ENCODE peak calls at places on chromosomes 1 and 21, in nine cellular contexts. W is left lung; F is CD8-positive, alpha-beta T cell; Z is fibroblast of lung; P is prostate gland; J is endodermal cell; Q is DND-41; R is stomach; O is IMR-90. I is an unnamed sample. For H3K36me3, the result is how much of the 10 kb centered on the place peaks cover.

GRCh38 chr1:13585996-13586395 is 2.4 kb downstream of the PDPN start:
- DNase-seq in J (no peak), P (no peak), F (no peak), W (no peak), R (no peak), Z (no peak), O (no peak), Q (no peak), I (no peak)

GRCh38 chr1:162903246-162903645 is 42.3 kb upstream of the CCDC190 start:
- DNase-seq in Z (no peak), Q (no peak), F (no peak), W (no peak), R (no peak), O (no peak), P (no peak), J (no peak), I (no peak)

GRCh38 chr1:26786437-26787380 is 1.0 kb upstream of the PIGV start:
- DNase-seq in O (peak), Z (peak), Q (peak), F (no peak), J (peak), P (peak), R (peak), W (peak), I (peak)

GRCh38 chr1:168079761-168080160 is 57.0 kb downstream of the GPR161 start:
- DNase-seq in F (no peak), Z (no peak), O (peak), Q (no peak), J (no peak), W (no peak), P (no peak), R (no peak), I (no peak)

GRCh38 chr1:220579317-220579716 is 51.4 kb downstream of the MARK1 start:
- DNase-seq in F (no peak), O (no peak), P (no peak), W (no peak), Z (no peak), R (no peak), J (no peak), Q (no peak), I (no peak)

GRCh38 chr1:3984586-3984985 is 84.5 kb upstream of the C1orf174 start:
- DNase-seq in R (no peak), P (no peak), O (no peak), W (no peak), F (no peak), Q (no peak), Z (no peak), J (no peak), I (no peak)

GRCh38 chr1:37035828-37036666 is 1.7 kb upstream of the GRIK3 start:
- DNase-seq in F (no peak), W (no peak), O (no peak), Z (no peak), Q (no peak), J (peak), P (no peak), R (no peak), I (no peak)

GRCh38 chr1:74145086-74145485 is 52.9 kb downstream of the LRRIQ3 start:
- DNase-seq in Q (no peak), R (no peak), O (no peak), W (no peak), J (no peak), Z (no peak), F (no peak), P (no peak), I (no peak)

GRCh38 chr21:37862536-37862935 is 53.7 kb downstream of the KCNJ6 start:
- DNase-seq in P (no peak), Z (peak), F (no peak), O (peak), J (peak), W (no peak), Q (no peak), R (no peak), I (peak)

GRCh38 chr1:188895611-188896010 is 1582.1 kb downstream of the BRINP3 start:
- DNase-seq in W (no peak), Q (no peak), F (no peak), P (no peak), Z (no peak), J (no peak), O (no peak), R (no peak), I (no peak)

GRCh38 chr1:183444243-183444642 is 26.1 kb upstream of the NMNAT2 start:
- DNase-seq in W (no peak), Z (peak), O (peak), Q (no peak), P (no peak), R (no peak), J (no peak), F (no peak), I (no peak)

GRCh38 chr1:25503551-25504426 is 39.6 kb upstream of the LDLRAP1 start:
- DNase-seq in R (peak), Z (no peak), O (no peak), J (peak), W (peak), Q (peak), F (peak), P (peak), I (peak)

GRCh38 chr1:1432951-1433803 is 2.3 kb upstream of the VWA1 start:
- DNase-seq in O (no peak), P (peak), Q (no peak), F (no peak), Z (no peak), R (peak), J (peak), W (peak), I (no peak)

GRCh38 chr1:16145030-16145987 is 10.6 kb downstream of the EPHA2 start:
- DNase-seq in O (peak), F (no peak), Z (peak), P (peak), J (peak), W (peak), R (peak), Q (no peak), I (no peak)
- H3K36me3 ChIP-seq in O (half or more), F (under half), Z (under half), P (under half), J (half or more), W (under half), R (under half), Q (under half), I (under half)

GRCh38 chr1:244413736-244414135 is 38.0 kb downstream of the ADSS2 start:
- DNase-seq in J (no peak), F (no peak), P (no peak), Q (no peak), W (no peak), R (no peak), O (no peak), Z (no peak), I (no peak)
- H3K36me3 ChIP-seq in J (half or more), F (half or more), P (under half), Q (half or more), W (half or more), R (half or more), O (under half), Z (under half), I (under half)

GRCh38 chr1:228284521-228284920 is 76.7 kb downstream of the OBSCN start:
- DNase-seq in O (no peak), J (peak), Z (no peak), F (no peak), W (no peak), Q (no peak), P (no peak), R (no peak), I (no peak)
- H3K36me3 ChIP-seq in O (half or more), J (under half), Z (under half), F (under half), W (under half), Q (half or more), P (under half), R (half or more), I (half or more)

DNA sequence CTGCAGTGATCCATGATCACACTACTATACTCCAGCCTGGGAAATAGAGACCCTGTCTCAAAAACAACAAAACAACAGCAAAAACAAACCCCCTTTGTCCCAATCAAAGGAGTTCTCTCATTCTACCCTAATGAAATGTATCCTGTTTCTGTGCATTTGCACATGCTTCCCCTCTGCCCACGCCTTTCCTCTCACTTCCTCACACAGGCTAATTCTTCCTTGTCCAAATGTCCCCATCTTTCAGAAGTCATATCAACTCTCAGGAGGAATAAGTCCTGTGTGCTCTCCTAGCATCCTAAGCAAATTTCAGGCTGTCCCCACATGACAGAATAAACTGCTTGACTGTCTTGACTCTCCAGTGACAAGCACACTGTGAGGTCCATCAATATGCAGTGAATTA is 8.1 kb upstream of the ATP1B1 start:
- DNase-seq in O (no peak), P (no peak), Z (no peak), F (no peak), R (no peak), W (no peak), Q (no peak), J (no peak), I (no peak)
- H3K36me3 ChIP-seq in O (under half), P (under half), Z (under half), F (under half), R (under half), W (under half), Q (under half), J (under half), I (under half)

GRCh38 chr1:53206735-53207379 is 10.2 kb downstream of the CPT2 start:
- DNase-seq in J (no peak), R (no peak), W (no peak), Z (no peak), O (no peak), P (no peak), F (no peak), Q (no peak), I (no peak)
- H3K36me3 ChIP-seq in J (half or more), R (half or more), W (half or more), Z (under half), O (half or more), P (under half), F (under half), Q (half or more), I (under half)

DNA sequence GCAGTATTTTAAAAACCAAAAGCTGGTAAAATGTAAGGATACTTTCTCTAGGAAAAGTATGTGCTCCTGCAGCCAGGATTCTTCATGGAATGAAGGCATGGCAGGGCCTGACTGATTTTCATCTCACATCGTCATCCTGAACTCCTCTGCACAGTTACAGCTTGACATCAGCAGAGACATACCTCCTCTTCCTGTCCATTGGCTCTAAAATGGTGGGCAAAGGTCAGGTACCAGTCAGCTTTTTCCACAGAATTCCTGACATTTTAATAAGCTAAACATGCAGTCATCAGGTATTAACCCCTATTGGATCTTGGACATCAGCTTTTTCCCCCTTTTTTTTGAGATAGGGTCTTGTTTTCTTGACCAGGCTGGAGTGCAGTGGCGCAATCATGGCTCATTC is 5.8 kb downstream of the PCNT start:
- DNase-seq in J (no peak), P (no peak), W (no peak), F (no peak), Z (no peak), Q (no peak), O (no peak), R (no peak), I (no peak)
- H3K36me3 ChIP-seq in J (half or more), P (under half), W (half or more), F (under half), Z (under half), Q (half or more), O (under half), R (half or more), I (under half)

GRCh38 chr21:17799414-17800164 is 19.6 kb downstream of the C21orf91 start:
- DNase-seq in J (no peak), O (no peak), R (no peak), P (no peak), W (no peak), Z (no peak), Q (no peak), F (no peak), I (no peak)
- H3K36me3 ChIP-seq in J (half or more), O (under half), R (under half), P (under half), W (under half), Z (under half), Q (under half), F (under half), I (under half)